ENCODE peak calls at places on chromosomes 5 and 9, in nine cellular contexts. U is esophagus squamous epithelium, M is HFF-Myc, W is mucosa of descending colon, X is fibroblast of lung, B is GM12865, H is lower leg skin, N is WERI-Rb-1, G is endodermal cell. Z is an unnamed sample.

GRCh38 chr5:79416499-79416898 is 97.4 kb downstream of the HOMER1 start:
- DNase-seq in U (no peak), M (peak), W (no peak), X (no peak), B (peak), H (no peak), N (peak), G (no peak), Z (no peak)

GRCh38 chr9:684950-685340 is 156.6 kb upstream of the DMRT1 start:
- DNase-seq in U (no peak), M (peak), W (no peak), X (peak), B (no peak), H (no peak), N (no peak), G (no peak), Z (no peak)

GRCh38 chr5:1004598-1005361 is 3.8 kb upstream of the NKD2 start:
- DNase-seq in U (no peak), M (no peak), W (peak), X (peak), B (no peak), H (no peak), N (peak), G (peak), Z (no peak)

GRCh38 chr9:136118061-136118366 is 661 bp downstream of the TMEM250 start:
- DNase-seq in U (no peak), M (no peak), W (no peak), X (no peak), B (no peak), H (no peak), N (no peak), G (no peak), Z (no peak)

GRCh38 chr5:57499262-57500050 is 16.8 kb upstream of the ACTBL2 start:
- DNase-seq in U (no peak), M (peak), W (no peak), X (peak), B (peak), H (no peak), N (no peak), G (peak), Z (peak)

GRCh38 chr5:135190345-135191083 is 156.5 kb upstream of the PITX1 start:
- DNase-seq in U (no peak), M (no peak), W (peak), X (no peak), B (no peak), H (no peak), N (peak), G (no peak), Z (no peak)

GRCh38 chr9:16950051-16950450 is 79.6 kb upstream of the BNC2 start:
- DNase-seq in U (no peak), M (no peak), W (no peak), X (no peak), B (no peak), H (no peak), N (no peak), G (peak), Z (no peak)

GRCh38 chr5:13944564-13945195 is at the start of gene DNAH5:
- DNase-seq in U (no peak), M (no peak), W (no peak), X (peak), B (no peak), H (no peak), N (no peak), G (no peak), Z (no peak)

GRCh38 chr5:147520450-147520849 is 10.6 kb upstream of the DPYSL3 start:
- DNase-seq in U (no peak), M (no peak), W (no peak), X (peak), B (no peak), H (no peak), N (no peak), G (peak), Z (no peak)

GRCh38 chr5:24110019-24110615 is 534.7 kb downstream of the CDH10 start:
- DNase-seq in U (no peak), M (no peak), W (no peak), X (peak), B (no peak), H (no peak), N (no peak), G (no peak), Z (no peak)

GRCh38 chr5:152051499-152052454 is 127.1 kb upstream of the GLRA1 start:
- DNase-seq in U (no peak), M (no peak), W (no peak), X (no peak), B (no peak), H (no peak), N (peak), G (peak), Z (no peak)

GRCh38 chr9:36548454-36548853 is 24.2 kb upstream of the MELK start:
- DNase-seq in U (no peak), M (no peak), W (no peak), X (no peak), B (no peak), H (no peak), N (peak), G (no peak), Z (no peak)

GRCh38 chr9:109181284-109181683 is 14.2 kb upstream of the FRRS1L start:
- DNase-seq in U (no peak), M (no peak), W (no peak), X (no peak), B (peak), H (no peak), N (no peak), G (no peak), Z (no peak)

GRCh38 chr9:76451234-76451633 is 7.7 kb upstream of the GCNT1 start:
- DNase-seq in U (no peak), M (no peak), W (no peak), X (peak), B (no peak), H (no peak), N (no peak), G (no peak), Z (no peak)

GRCh38 chr9:76414656-76415055 is 20.4 kb upstream of the RFK start:
- DNase-seq in U (no peak), M (peak), W (no peak), X (peak), B (peak), H (no peak), N (no peak), G (no peak), Z (no peak)

GRCh38 chr5:73451218-73452130 is 2.9 kb upstream of the FOXD1 start:
- DNase-seq in U (no peak), M (no peak), W (peak), X (peak), B (peak), H (no peak), N (peak), G (peak), Z (no peak)

GRCh38 chr9:89810434-89810833 is 205.6 kb downstream of the GADD45G start:
- DNase-seq in U (no peak), M (no peak), W (no peak), X (peak), B (no peak), H (no peak), N (no peak), G (peak), Z (no peak)

GRCh38 chr9:79603222-79603925 is 31.6 kb downstream of the TLE4 start:
- DNase-seq in U (no peak), M (no peak), W (no peak), X (peak), B (no peak), H (no peak), N (no peak), G (no peak), Z (no peak)

GRCh38 chr5:76303917-76304316 is 99.2 kb upstream of the IQGAP2 start:
- DNase-seq in U (no peak), M (no peak), W (peak), X (no peak), B (peak), H (no peak), N (no peak), G (peak), Z (no peak)

GRCh38 chr9:86639899-86640379 is 285.7 kb upstream of the TUT7 start:
- DNase-seq in U (no peak), M (no peak), W (no peak), X (no peak), B (no peak), H (no peak), N (no peak), G (peak), Z (no peak)

GRCh38 chr9:35226685-35227084 is 64.9 kb downstream of the UNC13B start:
- DNase-seq in U (no peak), M (no peak), W (no peak), X (no peak), B (no peak), H (no peak), N (no peak), G (no peak), Z (no peak)

GRCh38 chr5:130605200-130605599 is 559.9 kb downstream of the HINT1 start:
- DNase-seq in U (no peak), M (no peak), W (no peak), X (no peak), B (no peak), H (no peak), N (peak), G (peak), Z (peak)

GRCh38 chr5:123717139-123717538 is 205.2 kb downstream of the CSNK1G3 start:
- DNase-seq in U (no peak), M (peak), W (no peak), X (peak), B (no peak), H (no peak), N (no peak), G (no peak), Z (no peak)

GRCh38 chr9:36728651-36729520 is 156.2 kb downstream of the MELK start:
- DNase-seq in U (no peak), M (peak), W (peak), X (peak), B (peak), H (no peak), N (peak), G (peak), Z (peak)

GRCh38 chr5:101418735-101419134 is 515.7 kb upstream of the ST8SIA4 start:
- DNase-seq in U (no peak), M (no peak), W (no peak), X (peak), B (no peak), H (no peak), N (no peak), G (no peak), Z (no peak)

GRCh38 chr9:89864257-89864656 is 259.4 kb downstream of the GADD45G start:
- DNase-seq in U (no peak), M (no peak), W (no peak), X (no peak), B (no peak), H (no peak), N (no peak), G (no peak), Z (no peak)

GRCh38 chr5:34957857-34958690 is 28.7 kb downstream of the DNAJC21 start:
- DNase-seq in U (no peak), M (no peak), W (no peak), X (peak), B (peak), H (no peak), N (peak), G (peak), Z (no peak)

GRCh38 chr9:110935829-110936228 is 102.4 kb downstream of the LPAR1 start:
- DNase-seq in U (no peak), M (no peak), W (no peak), X (no peak), B (peak), H (no peak), N (no peak), G (no peak), Z (no peak)

GRCh38 chr9:14198544-14199510 is 115.1 kb downstream of the NFIB start:
- DNase-seq in U (no peak), M (no peak), W (peak), X (peak), B (no peak), H (peak), N (peak), G (no peak), Z (no peak)

GRCh38 chr9:78919701-78920100 is 622.8 kb downstream of the PSAT1 start:
- DNase-seq in U (no peak), M (no peak), W (no peak), X (peak), B (no peak), H (no peak), N (no peak), G (no peak), Z (no peak)

GRCh38 chr5:127517480-127518318 is at the start of gene PRRC1:
- DNase-seq in U (peak), M (peak), W (peak), X (peak), B (peak), H (peak), N (peak), G (peak), Z (peak)

GRCh38 chr9:91273853-91274552 is 87.7 kb downstream of the AUH start:
- DNase-seq in U (no peak), M (no peak), W (no peak), X (peak), B (peak), H (no peak), N (no peak), G (no peak), Z (peak)

GRCh38 chr9:131625848-131626670 is 80.7 kb downstream of the PRRT1B start:
- DNase-seq in U (no peak), M (no peak), W (peak), X (peak), B (no peak), H (no peak), N (no peak), G (peak), Z (no peak)

GRCh38 chr5:132646867-132647266 is 11.1 kb upstream of the IL13 start:
- DNase-seq in U (no peak), M (no peak), W (no peak), X (no peak), B (no peak), H (no peak), N (no peak), G (no peak), Z (no peak)

GRCh38 chr5:849651-850301 is 1.0 kb downstream of the ZDHHC11 start:
- DNase-seq in U (no peak), M (no peak), W (peak), X (no peak), B (no peak), H (no peak), N (no peak), G (no peak), Z (no peak)

GRCh38 chr5:149381261-149381985 is 2.3 kb upstream of the IL17B start:
- DNase-seq in U (no peak), M (no peak), W (no peak), X (no peak), B (no peak), H (no peak), N (no peak), G (no peak), Z (no peak)
- H3K4me3 ChIP-seq in U (peak), M (no peak), W (no peak), X (no peak), B (no peak), H (no peak), N (no peak), G (no peak), Z (no peak)

DNA sequence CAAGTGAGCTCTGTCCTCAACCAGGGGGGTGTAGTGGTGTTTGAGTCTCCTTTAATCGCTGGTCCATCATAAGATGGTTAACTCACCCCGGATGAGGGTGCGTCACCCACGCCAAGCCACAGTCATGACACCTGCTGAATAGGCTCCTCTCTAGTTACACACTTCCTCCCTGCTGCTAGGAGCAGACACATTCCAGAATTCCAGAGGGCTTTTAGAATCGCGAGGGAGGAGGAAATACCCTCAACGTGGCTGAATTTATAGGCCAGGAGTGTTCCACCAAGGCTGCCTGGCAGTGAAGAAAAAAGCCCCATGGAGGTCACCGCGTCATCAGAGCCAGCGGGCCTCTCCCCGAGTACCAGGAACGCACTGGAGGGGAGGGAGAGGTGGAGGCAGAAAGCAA is 5.1 kb downstream of the GLRX start:
- DNase-seq in U (no peak), M (peak), W (peak), X (peak), B (no peak), H (no peak), N (no peak), G (no peak), Z (no peak)
- H3K4me3 ChIP-seq in U (no peak), M (no peak), W (no peak), X (no peak), B (no peak), H (no peak), N (no peak), G (no peak), Z (no peak)

DNA sequence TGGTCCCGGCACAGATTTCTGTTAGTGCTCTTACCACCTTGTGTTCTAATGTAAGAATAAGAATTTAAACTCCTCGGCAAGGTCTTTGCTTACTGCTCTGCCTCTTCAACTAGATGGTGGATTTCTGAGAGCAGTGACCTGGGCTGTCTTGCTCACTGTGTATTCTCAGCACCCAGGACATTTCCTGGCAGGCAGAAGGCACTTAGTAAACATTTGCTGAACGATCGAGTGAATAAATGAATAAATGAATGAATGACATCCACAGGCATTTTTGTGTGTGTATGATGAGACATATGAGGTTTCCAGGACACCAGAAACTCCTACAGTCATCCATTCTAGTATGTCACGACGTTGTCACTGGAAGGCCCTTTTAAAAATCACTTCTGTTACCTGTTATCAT is 143.2 kb downstream of the BOD1 start:
- DNase-seq in U (no peak), M (no peak), W (no peak), X (peak), B (no peak), H (no peak), N (no peak), G (no peak), Z (no peak)
- H3K4me3 ChIP-seq in U (no peak), M (no peak), W (no peak), X (no peak), B (no peak), H (no peak), N (no peak), G (no peak), Z (no peak)

GRCh38 chr9:93061260-93061751 is 2.8 kb downstream of the SUSD3 start:
- DNase-seq in U (no peak), M (no peak), W (no peak), X (no peak), B (no peak), H (no peak), N (no peak), G (no peak), Z (no peak)

GRCh38 chr9:93060746-93061259 is 2.3 kb downstream of the SUSD3 start:
- DNase-seq in U (no peak), M (no peak), W (no peak), X (peak), B (peak), H (no peak), N (no peak), G (no peak), Z (no peak)

GRCh38 chr9:93058357-93059096 is at the start of gene SUSD3:
- DNase-seq in U (no peak), M (no peak), W (peak), X (peak), B (peak), H (peak), N (no peak), G (peak), Z (peak)

GRCh38 chr9:93059097-93059959 is 827 bp downstream of the SUSD3 start:
- DNase-seq in U (no peak), M (no peak), W (no peak), X (no peak), B (peak), H (no peak), N (no peak), G (peak), Z (no peak)

GRCh38 chr9:93059960-93060591 is 1.6 kb downstream of the SUSD3 start:
- DNase-seq in U (no peak), M (no peak), W (no peak), X (no peak), B (no peak), H (no peak), N (no peak), G (peak), Z (no peak)
- H3K4me3 ChIP-seq in U (peak), M (no peak), W (no peak), X (no peak), B (peak), H (no peak), N (no peak), G (no peak), Z (no peak)

GRCh38 chr5:54981928-54982327 is 3.5 kb downstream of the ESM1 start:
- DNase-seq in U (no peak), M (no peak), W (no peak), X (no peak), B (no peak), H (no peak), N (no peak), G (peak), Z (no peak)
- H3K4me3 ChIP-seq in U (no peak), M (no peak), W (no peak), X (peak), B (no peak), H (no peak), N (no peak), G (no peak), Z (no peak)

GRCh38 chr9:99264070-99264469 is 42.0 kb downstream of the SEC61B start:
- DNase-seq in U (no peak), M (no peak), W (no peak), X (no peak), B (peak), H (no peak), N (peak), G (peak), Z (peak)

GRCh38 chr9:99269429-99269828 is 47.3 kb downstream of the SEC61B start:
- DNase-seq in U (no peak), M (no peak), W (no peak), X (peak), B (no peak), H (no peak), N (no peak), G (no peak), Z (no peak)

GRCh38 chr9:99262949-99263418 is 40.9 kb downstream of the SEC61B start:
- DNase-seq in U (no peak), M (no peak), W (no peak), X (no peak), B (peak), H (no peak), N (no peak), G (no peak), Z (no peak)

GRCh38 chr9:99261923-99262322 is 39.8 kb downstream of the SEC61B start:
- DNase-seq in U (no peak), M (no peak), W (no peak), X (no peak), B (no peak), H (no peak), N (no peak), G (no peak), Z (no peak)

DNA sequence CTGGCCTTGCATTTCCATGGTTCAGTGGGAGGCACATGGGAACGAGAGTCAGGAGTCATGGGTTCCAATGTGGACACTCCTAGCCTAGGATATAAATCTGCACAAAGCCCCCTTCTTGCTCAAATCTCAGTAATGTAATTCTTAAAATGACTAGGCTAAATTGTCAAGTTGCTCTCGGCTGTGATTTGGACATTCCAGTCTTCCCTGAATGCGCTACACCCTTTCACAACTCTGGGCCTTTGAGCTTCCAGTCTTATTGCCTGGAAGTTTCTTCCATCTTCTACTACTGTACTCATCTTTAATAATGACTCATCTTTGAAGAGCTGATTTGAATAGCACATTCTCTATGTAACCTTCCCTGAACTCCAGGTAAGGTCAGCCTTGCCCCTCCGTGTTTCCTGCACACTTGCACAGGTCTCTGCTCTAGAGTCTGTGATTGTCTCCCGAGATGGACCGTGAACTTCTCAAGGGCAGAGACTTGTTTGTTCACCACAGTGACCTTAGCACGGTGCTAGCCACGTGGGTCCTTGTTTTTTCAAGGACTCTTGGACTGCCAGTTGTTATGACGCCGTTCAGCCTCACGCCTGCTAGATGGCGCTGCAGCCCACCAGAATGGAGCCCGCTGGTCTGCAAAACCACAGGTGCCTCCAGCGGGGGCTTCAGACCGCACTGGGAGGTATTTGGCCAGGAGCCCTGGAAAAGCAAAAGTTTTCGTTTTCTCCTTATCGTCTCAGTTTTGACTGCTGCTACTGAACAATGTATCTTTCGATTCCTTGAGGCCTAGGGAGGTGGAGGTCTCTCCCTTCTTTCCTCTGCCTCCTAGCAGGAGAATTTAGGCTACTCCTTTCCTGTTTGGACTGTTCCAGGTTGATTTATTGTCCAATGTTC is 44.3 kb downstream of the SEC61B start:
- DNase-seq in U (no peak), M (peak), W (peak), X (peak), B (peak), H (peak), N (peak), G (peak), Z (peak)
- H3K4me3 ChIP-seq in U (peak), M (no peak), W (no peak), X (no peak), B (no peak), H (no peak), N (no peak), G (no peak), Z (peak)

Z was measured in HCT116.